ENCODE peak calls at places on chromosomes 4 and X, in ten cellular contexts. J is activated CD8-positive, alpha-beta T cell treated with anti-CD3 and anti-CD28 coated beads for 36 hours; K is thoracic aorta; S is stomach; D is A549; V is heart left ventricle; U is HCT116; C is GM20000; N is hepatocyte; L is H1. Q is an unnamed sample.

GRCh38 chr4:147307896-147308680 is 172.8 kb upstream of the EDNRA start:
- DNase-seq in J (no peak), K (no peak), S (no peak), D (no peak), V (no peak), U (no peak), C (no peak), N (no peak), L (no peak), Q (no peak)

GRCh38 chrX:22073928-22074327 is 41.8 kb downstream of the PHEX start:
- DNase-seq in J (no peak), K (no peak), S (no peak), D (no peak), V (no peak), U (no peak), C (no peak), N (no peak), L (no peak), Q (no peak)

GRCh38 chr4:123557857-123558536 is 161.4 kb downstream of the SPRY1 start:
- DNase-seq in J (no peak), K (no peak), S (no peak), D (no peak), V (no peak), U (no peak), C (no peak), N (no peak), L (no peak), Q (no peak)

GRCh38 chr4:121140712-121141111 is 23.4 kb downstream of the TNIP3 start:
- DNase-seq in J (no peak), K (no peak), S (no peak), D (no peak), V (no peak), U (no peak), C (no peak), N (no peak), L (no peak), Q (no peak)

GRCh38 chr4:14157262-14157661 is 529.7 kb upstream of the BOD1L1 start:
- DNase-seq in J (no peak), K (no peak), S (no peak), D (no peak), V (no peak), U (no peak), C (no peak), N (no peak), L (no peak), Q (no peak)

GRCh38 chrX:43971966-43972961 is 926 bp downstream of the NDP start:
- DNase-seq in J (no peak), K (no peak), S (no peak), D (no peak), V (no peak), U (no peak), C (no peak), N (peak; percentile 11), L (no peak), Q (no peak)

GRCh38 chr4:978957-979701 is 5.8 kb upstream of the DGKQ start:
- DNase-seq in J (no peak), K (no peak), S (no peak), D (no peak), V (no peak), U (no peak), C (no peak), N (no peak), L (no peak), Q (no peak)

GRCh38 chrX:41471786-41472185 is 24.6 kb downstream of the NYX start:
- DNase-seq in J (no peak), K (no peak), S (no peak), D (no peak), V (no peak), U (no peak), C (no peak), N (no peak), L (no peak), Q (no peak)

GRCh38 chr4:14824189-14824588 is 178.1 kb upstream of the CPEB2 start:
- DNase-seq in J (no peak), K (no peak), S (no peak), D (no peak), V (no peak), U (no peak), C (no peak), N (no peak), L (no peak), Q (no peak)

GRCh38 chr4:137819964-137820383 is 287.7 kb upstream of the PCDH18 start:
- DNase-seq in J (no peak), K (no peak), S (no peak), D (peak; percentile 53), V (no peak), U (peak; percentile 50), C (peak; percentile 9), N (peak; percentile 71), L (peak; percentile 47), Q (no peak)

GRCh38 chr4:121860121-121860520 is 10.2 kb downstream of the BBS7 start:
- DNase-seq in J (no peak), K (no peak), S (no peak), D (no peak), V (no peak), U (no peak), C (no peak), N (no peak), L (no peak), Q (no peak)

GRCh38 chrX:40502688-40503087 is 78.1 kb upstream of the ATP6AP2 start:
- DNase-seq in J (no peak), K (no peak), S (no peak), D (no peak), V (no peak), U (no peak), C (no peak), N (no peak), L (no peak), Q (no peak)

GRCh38 chr4:7021930-7022658 is 21.1 kb upstream of the TADA2B start:
- DNase-seq in J (no peak), K (no peak), S (no peak), D (peak; percentile 78), V (no peak), U (no peak), C (no peak), N (peak; percentile 42), L (no peak), Q (no peak)

GRCh38 chr4:139453371-139454110 is 380 bp upstream of the RAB33B start:
- DNase-seq in J (peak; percentile 99), K (peak; percentile 96), S (peak; percentile 97), D (peak; percentile 97), V (peak; percentile 99), U (peak; percentile 94), C (peak; percentile 95), N (peak; percentile 97), L (peak; percentile 97), Q (peak; percentile 93)
- TF ChIP-seq CTCF in J (peak; percentile 26), K (no peak), S (no peak), D (no peak), V (peak; percentile 7), U (no peak), C (no peak), N (peak; percentile 17), L (no peak), Q (no peak)

GRCh38 chrX:153782324-153782723 is 1.5 kb downstream of the SRPK3 start:
- DNase-seq in J (no peak), K (no peak), S (no peak), D (no peak), V (no peak), U (no peak), C (no peak), N (no peak), L (no peak), Q (no peak)
- TF ChIP-seq CTCF in J (no peak), K (no peak), S (no peak), D (no peak), V (no peak), U (no peak), C (no peak), N (no peak), L (peak; percentile 64), Q (no peak)

DNA sequence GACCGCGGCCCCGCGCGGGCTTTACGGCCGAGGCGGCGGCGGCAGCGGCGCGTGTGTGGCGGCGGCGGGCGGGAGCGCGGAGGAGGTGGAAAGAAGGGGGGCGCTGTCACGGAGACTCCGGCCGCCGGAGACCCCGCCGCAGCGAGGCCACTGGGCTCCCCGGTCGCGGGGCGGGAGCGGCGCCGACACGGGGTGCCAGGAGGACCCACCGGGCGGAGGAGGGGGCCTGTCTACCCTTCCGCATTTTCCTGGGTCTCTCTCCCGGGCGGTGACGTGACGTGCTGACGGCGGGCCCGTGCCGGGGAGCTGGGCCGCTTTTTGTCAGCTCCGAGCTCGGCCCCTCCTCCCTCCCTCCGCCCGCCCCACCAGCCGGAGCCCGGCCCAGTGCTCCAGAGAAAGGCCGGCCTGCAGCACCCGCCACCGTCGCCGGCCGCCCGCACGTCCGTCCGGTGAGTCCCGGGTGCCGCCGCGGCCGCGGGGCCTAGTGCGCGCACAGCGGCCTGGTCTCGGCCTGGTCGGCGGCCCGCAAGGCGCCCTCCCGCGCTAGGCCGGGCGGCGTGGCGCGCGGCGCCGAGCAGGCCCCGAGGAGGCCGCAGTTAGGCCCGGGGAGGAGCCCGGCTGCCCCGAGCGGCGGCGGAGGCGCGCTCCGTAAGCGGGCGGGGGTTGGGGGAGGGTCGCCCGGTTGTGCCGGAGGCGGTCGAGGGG is at the start of gene ZFX:
- DNase-seq in J (peak; percentile 59), K (no peak), S (peak; percentile 77), D (peak; percentile 74), V (peak; percentile 84), U (no peak), C (peak; percentile 63), N (peak; percentile 77), L (peak; percentile 56), Q (peak; percentile 64)
- TF ChIP-seq CTCF in J (no peak), K (no peak), S (no peak), D (peak; percentile 14), V (no peak), U (no peak), C (no peak), N (no peak), L (no peak), Q (no peak)

GRCh38 chrX:54444752-54445151 is 4.5 kb downstream of the TSR2 start:
- DNase-seq in J (no peak), K (no peak), S (no peak), D (no peak), V (no peak), U (no peak), C (no peak), N (no peak), L (no peak), Q (no peak)

GRCh38 chrX:54449929-54450328 is 9.7 kb downstream of the TSR2 start:
- DNase-seq in J (no peak), K (no peak), S (no peak), D (no peak), V (no peak), U (no peak), C (no peak), N (no peak), L (no peak), Q (no peak)

GRCh38 chrX:54446084-54446483 is 5.9 kb downstream of the TSR2 start:
- DNase-seq in J (no peak), K (no peak), S (no peak), D (no peak), V (no peak), U (no peak), C (no peak), N (no peak), L (peak; percentile 47), Q (no peak)

GRCh38 chrX:54442790-54443189 is 2.6 kb downstream of the TSR2 start:
- DNase-seq in J (no peak), K (no peak), S (no peak), D (no peak), V (no peak), U (no peak), C (no peak), N (no peak), L (no peak), Q (no peak)

DNA sequence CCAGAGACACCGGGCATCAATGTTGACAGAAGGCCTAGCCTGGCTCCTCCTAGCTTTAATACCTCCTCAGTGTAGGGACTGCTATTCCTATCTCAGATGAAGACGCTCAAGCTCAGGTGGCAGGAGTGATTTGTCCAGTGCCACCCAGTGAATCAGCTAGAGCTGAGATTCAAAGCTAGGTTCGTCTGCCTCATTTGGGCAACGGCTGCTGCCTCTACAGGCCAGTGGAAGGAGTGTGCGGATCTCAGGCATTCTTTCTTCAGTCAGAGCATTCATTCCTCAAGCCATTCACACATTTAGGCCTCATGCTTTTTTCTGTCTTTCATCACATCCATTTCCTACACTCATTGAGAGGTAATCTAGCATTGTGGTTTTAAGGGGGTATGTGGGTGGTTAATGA is 7.3 kb downstream of the TSR2 start:
- DNase-seq in J (no peak), K (no peak), S (no peak), D (peak; percentile 30), V (no peak), U (no peak), C (no peak), N (peak; percentile 13), L (no peak), Q (no peak)
- TF ChIP-seq CTCF in J (no peak), K (no peak), S (no peak), D (no peak), V (no peak), U (no peak), C (no peak), N (peak; percentile 14), L (peak; percentile 59), Q (no peak)

Q was measured in nephron progenitor cell.